ENCODE peak calls at places on chromosomes 16 and 17, in eight cellular contexts. L, U, M, N, E, R, Q and C are unnamed samples.
A peak's percentile ranks its signal among the peaks of the same experiment; 100 is the strongest.

GRCh38 chr17:49624896-49625295 is 49.2 kb downstream of the NXPH3 start:
- DNase-seq in M (no peak), U (no peak), N (no peak), Q (no peak), L (no peak), E (no peak), R (no peak), C (no peak)

GRCh38 chr16:31435341-31436220 is 7.0 kb downstream of the ZNF843 start:
- DNase-seq in N (no peak), U (no peak), Q (no peak), E (peak; percentile 44), M (no peak), R (no peak), L (no peak), C (no peak)

GRCh38 chr16:49280022-49280741 is 1.5 kb downstream of the CBLN1 start:
- DNase-seq in U (no peak), R (no peak), M (no peak), E (no peak), N (no peak), Q (no peak), L (peak; percentile 53), C (no peak)

GRCh38 chr17:45261577-45262515 is at the start of gene SPATA32:
- DNase-seq in M (peak; percentile 73), E (peak; percentile 82), L (peak; percentile 71), R (no peak), Q (no peak), U (no peak), N (peak; percentile 73), C (no peak)

GRCh38 chr16:53884748-53885147 is 180.8 kb downstream of the FTO start:
- DNase-seq in Q (no peak), L (no peak), M (no peak), N (no peak), U (no peak), E (no peak), R (no peak), C (no peak)

GRCh38 chr17:38885044-38885727 is 15.3 kb downstream of the LASP1 start:
- DNase-seq in N (no peak), Q (no peak), M (no peak), L (no peak), E (no peak), R (no peak), U (no peak), C (no peak)

GRCh38 chr17:43745541-43745940 is 13.1 kb downstream of the SOST start:
- DNase-seq in E (no peak), L (no peak), R (no peak), M (no peak), U (no peak), Q (no peak), N (no peak), C (no peak)

GRCh38 chr17:48856122-48856821 is 25.4 kb downstream of the CALCOCO2 start:
- DNase-seq in N (no peak), M (no peak), R (no peak), L (no peak), Q (no peak), U (no peak), E (no peak), C (no peak)

GRCh38 chr17:74123866-74124265 is 79.6 kb upstream of the RPL38 start:
- DNase-seq in Q (no peak), U (no peak), L (no peak), R (peak; percentile 59), M (no peak), E (no peak), N (no peak), C (no peak)

GRCh38 chr17:59327136-59327878 is 4.1 kb upstream of the YPEL2 start:
- DNase-seq in E (no peak), M (no peak), Q (no peak), L (peak; percentile 42), N (no peak), U (no peak), R (no peak), C (no peak)

GRCh38 chr17:59330314-59330942 is 1.0 kb upstream of the YPEL2 start:
- DNase-seq in M (peak; percentile 77), R (peak; percentile 81), U (peak; percentile 76), N (peak; percentile 37), L (no peak), Q (no peak), E (peak; percentile 77), C (no peak)

GRCh38 chr17:59329558-59330313 is 1.7 kb upstream of the YPEL2 start:
- DNase-seq in R (no peak), L (peak; percentile 81), N (peak; percentile 50), Q (peak; percentile 43), E (peak; percentile 86), U (peak; percentile 83), M (peak; percentile 66), C (no peak)

GRCh38 chr17:59328534-59329095 is 2.8 kb upstream of the YPEL2 start:
- DNase-seq in U (no peak), M (no peak), E (no peak), N (no peak), Q (no peak), L (no peak), R (no peak), C (no peak)

DNA sequence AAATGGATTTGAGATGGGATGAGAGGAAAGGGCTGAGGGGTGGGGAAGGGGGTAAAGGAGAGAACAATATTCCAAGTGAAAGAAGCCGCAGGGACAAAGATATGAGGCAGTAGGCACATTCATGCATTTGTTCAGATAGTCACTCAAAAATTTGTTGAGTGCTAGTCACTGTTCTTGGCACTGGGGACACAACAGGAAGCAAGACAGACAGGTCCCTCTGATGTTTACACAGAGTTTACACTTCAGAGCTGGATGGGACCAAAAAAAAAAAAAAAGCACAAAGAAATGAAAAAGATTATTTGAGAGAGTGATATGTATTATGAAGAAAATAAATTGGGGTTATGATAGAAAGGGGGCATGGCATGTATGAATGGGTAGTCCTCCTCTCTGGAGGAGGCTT is 3.6 kb upstream of the YPEL2 start:
- DNase-seq in Q (no peak), M (no peak), R (no peak), N (no peak), E (no peak), U (no peak), L (peak; percentile 4), C (no peak)
- TF ChIP-seq EP300 in Q (no peak), M (no peak), R (no peak), N (no peak), E (no peak), U (no peak), L (no peak), C (no peak)

GRCh38 chr16:89013692-89014455 is 36.9 kb upstream of the CBFA2T3 start:
- DNase-seq in N (no peak), E (peak; percentile 47), U (no peak), L (no peak), R (peak; percentile 72), Q (no peak), M (no peak), C (no peak)

GRCh38 chr16:89014611-89015230 is 37.7 kb upstream of the CBFA2T3 start:
- DNase-seq in L (no peak), U (no peak), R (peak; percentile 77), M (no peak), N (no peak), Q (no peak), E (peak; percentile 60), C (no peak)

GRCh38 chr16:89017543-89017942 is 40.5 kb upstream of the CBFA2T3 start:
- DNase-seq in L (no peak), U (no peak), N (no peak), R (peak; percentile 63), E (peak; percentile 27), M (no peak), Q (no peak), C (no peak)

GRCh38 chr16:89013111-89013510 is 36.1 kb upstream of the CBFA2T3 start:
- DNase-seq in M (no peak), R (peak; percentile 15), L (no peak), N (no peak), E (peak; percentile 26), U (no peak), Q (no peak), C (no peak)

GRCh38 chr16:89015271-89015859 is 38.4 kb upstream of the CBFA2T3 start:
- DNase-seq in M (no peak), E (peak; percentile 59), Q (no peak), N (no peak), L (no peak), U (no peak), R (peak; percentile 64), C (no peak)
- TF ChIP-seq EP300 in M (no peak), E (no peak), Q (no peak), N (no peak), L (no peak), U (no peak), R (no peak), C (no peak)

DNA sequence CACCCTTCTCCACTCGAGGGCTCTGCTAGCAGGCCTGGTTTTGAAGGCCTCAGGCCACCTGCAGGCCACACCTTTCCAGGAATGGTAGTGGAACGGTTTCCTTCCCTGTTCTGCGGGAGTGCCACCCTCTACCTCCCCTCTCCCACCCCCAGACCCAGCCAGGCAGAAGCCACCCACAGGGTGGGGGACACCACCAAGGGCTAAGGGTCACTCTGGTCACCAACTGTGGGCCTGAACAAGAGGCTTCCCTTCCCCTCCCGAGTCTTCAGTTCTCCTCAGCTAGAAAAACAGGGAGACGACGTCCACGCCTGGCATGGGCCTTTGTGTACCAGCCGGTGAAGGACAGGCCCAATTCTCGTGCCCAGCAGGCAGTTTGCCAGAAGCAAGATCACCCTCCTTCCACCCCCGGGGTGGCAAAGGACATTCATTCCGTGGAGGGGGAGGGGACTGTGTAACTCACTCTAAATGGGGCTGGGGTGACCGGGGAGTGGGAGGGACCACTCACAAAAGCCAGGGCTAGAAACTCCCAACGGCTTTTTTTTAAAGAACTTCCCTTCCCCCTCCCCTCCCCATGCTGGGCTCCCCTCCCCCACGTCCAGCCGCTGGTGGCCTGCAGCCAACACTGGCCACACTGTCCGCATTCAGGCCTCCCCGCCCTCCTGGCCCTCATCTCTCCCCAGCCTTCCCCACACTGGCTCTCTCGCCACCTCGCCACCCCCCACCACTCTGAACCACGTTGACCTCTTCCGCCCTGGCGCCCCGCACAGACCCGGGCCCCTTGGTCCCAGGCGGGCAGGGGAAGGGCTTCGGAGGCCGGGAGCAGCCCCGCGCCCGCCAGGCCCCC is 7.7 kb downstream of the CBX4 start:
- DNase-seq in L (peak; percentile 87), N (peak; percentile 81), E (peak; percentile 85), M (peak; percentile 91), R (no peak), U (no peak), Q (no peak), C (peak; percentile 71)
- TF ChIP-seq EP300 in L (no peak), N (no peak), E (no peak), M (no peak), R (no peak), U (no peak), Q (no peak), C (peak; percentile 43)

GRCh38 chr17:16446338-16446983 is 31.1 kb downstream of the TRPV2 start:
- DNase-seq in R (no peak), M (no peak), L (no peak), N (no peak), Q (no peak), U (no peak), E (no peak), C (no peak)
- TF ChIP-seq EP300 in R (no peak), M (no peak), L (no peak), N (no peak), Q (no peak), U (no peak), E (no peak), C (no peak)

GRCh38 chr17:59124665-59125064 is 18.0 kb upstream of the TRIM37 start:
- DNase-seq in R (no peak), Q (peak; percentile 41), L (no peak), N (no peak), E (no peak), M (no peak), U (no peak), C (no peak)
- TF ChIP-seq EP300 in R (no peak), Q (no peak), L (no peak), N (no peak), E (no peak), M (no peak), U (no peak), C (no peak)

GRCh38 chr17:8056976-8057625 is 18.2 kb downstream of the ALOX15B start:
- DNase-seq in N (no peak), U (no peak), M (peak; percentile 59), R (peak; percentile 35), L (no peak), E (peak; percentile 38), Q (no peak), C (no peak)
- TF ChIP-seq EP300 in N (no peak), U (no peak), M (no peak), R (no peak), L (no peak), E (no peak), Q (no peak), C (no peak)